ENCODE peak calls at places on chromosome 4, in six cellular contexts. One of them, this sample, is unnamed.

GRCh38 chr4:47824844-47825243 is 13.0 kb downstream of the CORIN start:
- DNase-seq in substantia nigra: no peak
- DNase-seq in HT1080: no peak
- DNase-seq in activated CD4-positive, alpha-beta T cell treated with anti-CD3 and anti-CD28 coated beads, Interleukin-2, amount 50 U/mL, for 1 hour: no peak
- DNase-seq in choroid plexus epithelial cell: no peak
- DNase-seq in brain microvascular endothelial cell: no peak
- DNase-seq in this sample: no peak

GRCh38 chr4:142595222-142595871 is 250.8 kb downstream of the INPP4B start:
- DNase-seq in substantia nigra: no peak
- DNase-seq in HT1080: no peak
- DNase-seq in activated CD4-positive, alpha-beta T cell treated with anti-CD3 and anti-CD28 coated beads, Interleukin-2, amount 50 U/mL, for 1 hour: no peak
- DNase-seq in choroid plexus epithelial cell: no peak
- DNase-seq in brain microvascular endothelial cell: no peak
- DNase-seq in this sample: no peak

GRCh38 chr4:74308215-74308614 is at the start of gene EPGN:
- DNase-seq in substantia nigra: no peak
- DNase-seq in HT1080: no peak
- DNase-seq in activated CD4-positive, alpha-beta T cell treated with anti-CD3 and anti-CD28 coated beads, Interleukin-2, amount 50 U/mL, for 1 hour: no peak
- DNase-seq in choroid plexus epithelial cell: peak
- DNase-seq in brain microvascular endothelial cell: no peak
- DNase-seq in this sample: no peak

GRCh38 chr4:1347410-1347864 is 429 bp downstream of the UVSSA start:
- DNase-seq in substantia nigra: peak
- DNase-seq in HT1080: peak
- DNase-seq in activated CD4-positive, alpha-beta T cell treated with anti-CD3 and anti-CD28 coated beads, Interleukin-2, amount 50 U/mL, for 1 hour: peak
- DNase-seq in choroid plexus epithelial cell: peak
- DNase-seq in brain microvascular endothelial cell: peak
- DNase-seq in this sample: no peak

GRCh38 chr4:125105561-125105960 is 209.2 kb upstream of the FAT4 start:
- DNase-seq in substantia nigra: no peak
- DNase-seq in HT1080: no peak
- DNase-seq in activated CD4-positive, alpha-beta T cell treated with anti-CD3 and anti-CD28 coated beads, Interleukin-2, amount 50 U/mL, for 1 hour: no peak
- DNase-seq in choroid plexus epithelial cell: peak
- DNase-seq in brain microvascular endothelial cell: no peak
- DNase-seq in this sample: no peak

GRCh38 chr4:30821891-30822612 is 101.9 kb downstream of the PCDH7 start:
- DNase-seq in substantia nigra: no peak
- DNase-seq in HT1080: peak
- DNase-seq in activated CD4-positive, alpha-beta T cell treated with anti-CD3 and anti-CD28 coated beads, Interleukin-2, amount 50 U/mL, for 1 hour: no peak
- DNase-seq in choroid plexus epithelial cell: peak
- DNase-seq in brain microvascular endothelial cell: peak
- DNase-seq in this sample: peak

GRCh38 chr4:110087116-110087708 is 111.2 kb downstream of the ELOVL6 start:
- DNase-seq in substantia nigra: no peak
- DNase-seq in HT1080: peak
- DNase-seq in activated CD4-positive, alpha-beta T cell treated with anti-CD3 and anti-CD28 coated beads, Interleukin-2, amount 50 U/mL, for 1 hour: no peak
- DNase-seq in choroid plexus epithelial cell: peak
- DNase-seq in brain microvascular endothelial cell: peak
- DNase-seq in this sample: peak

GRCh38 chr4:183139972-183140570 is 41.0 kb downstream of the WWC2 start:
- DNase-seq in substantia nigra: no peak
- DNase-seq in HT1080: no peak
- DNase-seq in activated CD4-positive, alpha-beta T cell treated with anti-CD3 and anti-CD28 coated beads, Interleukin-2, amount 50 U/mL, for 1 hour: no peak
- DNase-seq in choroid plexus epithelial cell: no peak
- DNase-seq in brain microvascular endothelial cell: peak
- DNase-seq in this sample: no peak

GRCh38 chr4:155964016-155964891 is 10.6 kb upstream of the CTSO start:
- DNase-seq in substantia nigra: no peak
- DNase-seq in HT1080: no peak
- DNase-seq in activated CD4-positive, alpha-beta T cell treated with anti-CD3 and anti-CD28 coated beads, Interleukin-2, amount 50 U/mL, for 1 hour: no peak
- DNase-seq in choroid plexus epithelial cell: peak
- DNase-seq in brain microvascular endothelial cell: peak
- DNase-seq in this sample: no peak

GRCh38 chr4:152974732-152975614 is 38.9 kb downstream of the FHDC1 start:
- DNase-seq in substantia nigra: no peak
- DNase-seq in HT1080: no peak
- DNase-seq in activated CD4-positive, alpha-beta T cell treated with anti-CD3 and anti-CD28 coated beads, Interleukin-2, amount 50 U/mL, for 1 hour: no peak
- DNase-seq in choroid plexus epithelial cell: no peak
- DNase-seq in brain microvascular endothelial cell: no peak
- DNase-seq in this sample: no peak

GRCh38 chr4:125387770-125388169 is 73.0 kb downstream of the FAT4 start:
- DNase-seq in substantia nigra: no peak
- DNase-seq in HT1080: no peak
- DNase-seq in activated CD4-positive, alpha-beta T cell treated with anti-CD3 and anti-CD28 coated beads, Interleukin-2, amount 50 U/mL, for 1 hour: no peak
- DNase-seq in choroid plexus epithelial cell: peak
- DNase-seq in brain microvascular endothelial cell: no peak
- DNase-seq in this sample: no peak

GRCh38 chr4:7014815-7015214 is 28.4 kb upstream of the TADA2B start:
- DNase-seq in substantia nigra: no peak
- DNase-seq in HT1080: no peak
- DNase-seq in activated CD4-positive, alpha-beta T cell treated with anti-CD3 and anti-CD28 coated beads, Interleukin-2, amount 50 U/mL, for 1 hour: no peak
- DNase-seq in choroid plexus epithelial cell: no peak
- DNase-seq in brain microvascular endothelial cell: no peak
- DNase-seq in this sample: no peak

GRCh38 chr4:164807611-164808010 is 53.7 kb downstream of the SMIM31 start:
- DNase-seq in substantia nigra: no peak
- DNase-seq in HT1080: peak
- DNase-seq in activated CD4-positive, alpha-beta T cell treated with anti-CD3 and anti-CD28 coated beads, Interleukin-2, amount 50 U/mL, for 1 hour: no peak
- DNase-seq in choroid plexus epithelial cell: peak
- DNase-seq in brain microvascular endothelial cell: peak
- DNase-seq in this sample: no peak

GRCh38 chr4:25787891-25788331 is 74.9 kb downstream of the SEL1L3 start:
- DNase-seq in substantia nigra: no peak
- DNase-seq in HT1080: no peak
- DNase-seq in activated CD4-positive, alpha-beta T cell treated with anti-CD3 and anti-CD28 coated beads, Interleukin-2, amount 50 U/mL, for 1 hour: no peak
- DNase-seq in choroid plexus epithelial cell: no peak
- DNase-seq in brain microvascular endothelial cell: no peak
- DNase-seq in this sample: no peak

GRCh38 chr4:77104405-77105292 is 28.9 kb upstream of the CCNI start:
- DNase-seq in substantia nigra: no peak
- DNase-seq in HT1080: no peak
- DNase-seq in activated CD4-positive, alpha-beta T cell treated with anti-CD3 and anti-CD28 coated beads, Interleukin-2, amount 50 U/mL, for 1 hour: no peak
- DNase-seq in choroid plexus epithelial cell: peak
- DNase-seq in brain microvascular endothelial cell: peak
- DNase-seq in this sample: no peak

GRCh38 chr4:7862561-7863200 is 77.0 kb downstream of the AFAP1 start:
- DNase-seq in substantia nigra: no peak
- DNase-seq in HT1080: no peak
- DNase-seq in activated CD4-positive, alpha-beta T cell treated with anti-CD3 and anti-CD28 coated beads, Interleukin-2, amount 50 U/mL, for 1 hour: no peak
- DNase-seq in choroid plexus epithelial cell: no peak
- DNase-seq in brain microvascular endothelial cell: no peak
- DNase-seq in this sample: no peak

GRCh38 chr4:155967098-155967497 is 13.4 kb upstream of the CTSO start:
- DNase-seq in substantia nigra: no peak
- DNase-seq in HT1080: no peak
- DNase-seq in activated CD4-positive, alpha-beta T cell treated with anti-CD3 and anti-CD28 coated beads, Interleukin-2, amount 50 U/mL, for 1 hour: no peak
- DNase-seq in choroid plexus epithelial cell: peak
- DNase-seq in brain microvascular endothelial cell: peak
- DNase-seq in this sample: no peak

GRCh38 chr4:55409468-55410171 is 13.9 kb downstream of the TMEM165 start:
- DNase-seq in substantia nigra: no peak
- DNase-seq in HT1080: no peak
- DNase-seq in activated CD4-positive, alpha-beta T cell treated with anti-CD3 and anti-CD28 coated beads, Interleukin-2, amount 50 U/mL, for 1 hour: no peak
- DNase-seq in choroid plexus epithelial cell: peak
- DNase-seq in brain microvascular endothelial cell: peak
- DNase-seq in this sample: no peak

GRCh38 chr4:5900844-5901243 is 8.0 kb upstream of the CRMP1 start:
- DNase-seq in substantia nigra: no peak
- DNase-seq in HT1080: no peak
- DNase-seq in activated CD4-positive, alpha-beta T cell treated with anti-CD3 and anti-CD28 coated beads, Interleukin-2, amount 50 U/mL, for 1 hour: no peak
- DNase-seq in choroid plexus epithelial cell: no peak
- DNase-seq in brain microvascular endothelial cell: no peak
- DNase-seq in this sample: no peak

GRCh38 chr4:103996059-103996458 is 276.3 kb upstream of the TACR3 start:
- DNase-seq in substantia nigra: no peak
- DNase-seq in HT1080: peak
- DNase-seq in activated CD4-positive, alpha-beta T cell treated with anti-CD3 and anti-CD28 coated beads, Interleukin-2, amount 50 U/mL, for 1 hour: no peak
- DNase-seq in choroid plexus epithelial cell: peak
- DNase-seq in brain microvascular endothelial cell: no peak
- DNase-seq in this sample: no peak

GRCh38 chr4:182306792-182307507 is 63.7 kb downstream of the TENM3 start:
- DNase-seq in substantia nigra: no peak
- DNase-seq in HT1080: peak
- DNase-seq in activated CD4-positive, alpha-beta T cell treated with anti-CD3 and anti-CD28 coated beads, Interleukin-2, amount 50 U/mL, for 1 hour: no peak
- DNase-seq in choroid plexus epithelial cell: peak
- DNase-seq in brain microvascular endothelial cell: no peak
- DNase-seq in this sample: no peak

GRCh38 chr4:139950568-139950967 is 203.4 kb downstream of the MAML3 start:
- DNase-seq in substantia nigra: no peak
- DNase-seq in HT1080: peak
- DNase-seq in activated CD4-positive, alpha-beta T cell treated with anti-CD3 and anti-CD28 coated beads, Interleukin-2, amount 50 U/mL, for 1 hour: no peak
- DNase-seq in choroid plexus epithelial cell: peak
- DNase-seq in brain microvascular endothelial cell: peak
- DNase-seq in this sample: no peak

GRCh38 chr4:38279650-38280322 is 319.6 kb downstream of the PTTG2 start:
- DNase-seq in substantia nigra: no peak
- DNase-seq in HT1080: no peak
- DNase-seq in activated CD4-positive, alpha-beta T cell treated with anti-CD3 and anti-CD28 coated beads, Interleukin-2, amount 50 U/mL, for 1 hour: no peak
- DNase-seq in choroid plexus epithelial cell: no peak
- DNase-seq in brain microvascular endothelial cell: no peak
- DNase-seq in this sample: no peak

GRCh38 chr4:98245226-98245625 is 16.0 kb upstream of the RAP1GDS1 start:
- DNase-seq in substantia nigra: no peak
- DNase-seq in HT1080: no peak
- DNase-seq in activated CD4-positive, alpha-beta T cell treated with anti-CD3 and anti-CD28 coated beads, Interleukin-2, amount 50 U/mL, for 1 hour: no peak
- DNase-seq in choroid plexus epithelial cell: no peak
- DNase-seq in brain microvascular endothelial cell: no peak
- DNase-seq in this sample: no peak

GRCh38 chr4:37981844-37982720 is 21.9 kb downstream of the PTTG2 start:
- DNase-seq in substantia nigra: no peak
- DNase-seq in HT1080: no peak
- DNase-seq in activated CD4-positive, alpha-beta T cell treated with anti-CD3 and anti-CD28 coated beads, Interleukin-2, amount 50 U/mL, for 1 hour: no peak
- DNase-seq in choroid plexus epithelial cell: peak
- DNase-seq in brain microvascular endothelial cell: peak
- DNase-seq in this sample: no peak

GRCh38 chr4:15702941-15703403 is at the start of gene BST1:
- DNase-seq in substantia nigra: peak
- DNase-seq in HT1080: no peak
- DNase-seq in activated CD4-positive, alpha-beta T cell treated with anti-CD3 and anti-CD28 coated beads, Interleukin-2, amount 50 U/mL, for 1 hour: peak
- DNase-seq in choroid plexus epithelial cell: peak
- DNase-seq in brain microvascular endothelial cell: peak
- DNase-seq in this sample: no peak

GRCh38 chr4:147110968-147111367 is 165.3 kb upstream of the TTC29 start:
- DNase-seq in substantia nigra: no peak
- DNase-seq in HT1080: peak
- DNase-seq in activated CD4-positive, alpha-beta T cell treated with anti-CD3 and anti-CD28 coated beads, Interleukin-2, amount 50 U/mL, for 1 hour: no peak
- DNase-seq in choroid plexus epithelial cell: peak
- DNase-seq in brain microvascular endothelial cell: no peak
- DNase-seq in this sample: no peak

GRCh38 chr4:21410372-21410771 is 538.2 kb downstream of the KCNIP4 start:
- DNase-seq in substantia nigra: no peak
- DNase-seq in HT1080: peak
- DNase-seq in activated CD4-positive, alpha-beta T cell treated with anti-CD3 and anti-CD28 coated beads, Interleukin-2, amount 50 U/mL, for 1 hour: no peak
- DNase-seq in choroid plexus epithelial cell: no peak
- DNase-seq in brain microvascular endothelial cell: no peak
- DNase-seq in this sample: no peak

GRCh38 chr4:20773144-20773997 is 73.1 kb downstream of the PACRGL start:
- DNase-seq in substantia nigra: no peak
- DNase-seq in HT1080: peak
- DNase-seq in activated CD4-positive, alpha-beta T cell treated with anti-CD3 and anti-CD28 coated beads, Interleukin-2, amount 50 U/mL, for 1 hour: peak
- DNase-seq in choroid plexus epithelial cell: peak
- DNase-seq in brain microvascular endothelial cell: peak
- DNase-seq in this sample: peak

GRCh38 chr4:7429069-7429416 is 5.7 kb downstream of the PSAPL1 start:
- DNase-seq in substantia nigra: no peak
- DNase-seq in HT1080: no peak
- DNase-seq in activated CD4-positive, alpha-beta T cell treated with anti-CD3 and anti-CD28 coated beads, Interleukin-2, amount 50 U/mL, for 1 hour: no peak
- DNase-seq in choroid plexus epithelial cell: no peak
- DNase-seq in brain microvascular endothelial cell: no peak
- DNase-seq in this sample: no peak

GRCh38 chr4:80197601-80198444 is 520 bp downstream of the PRDM8 start:
- DNase-seq in substantia nigra: peak
- DNase-seq in HT1080: no peak
- DNase-seq in activated CD4-positive, alpha-beta T cell treated with anti-CD3 and anti-CD28 coated beads, Interleukin-2, amount 50 U/mL, for 1 hour: no peak
- DNase-seq in choroid plexus epithelial cell: no peak
- DNase-seq in brain microvascular endothelial cell: no peak
- DNase-seq in this sample: no peak

GRCh38 chr4:147776600-147777175 is 44.8 kb downstream of the ARHGAP10 start:
- DNase-seq in substantia nigra: no peak
- DNase-seq in HT1080: no peak
- DNase-seq in activated CD4-positive, alpha-beta T cell treated with anti-CD3 and anti-CD28 coated beads, Interleukin-2, amount 50 U/mL, for 1 hour: no peak
- DNase-seq in choroid plexus epithelial cell: no peak
- DNase-seq in brain microvascular endothelial cell: no peak
- DNase-seq in this sample: no peak

GRCh38 chr4:127709456-127709855 is 20.7 kb upstream of the SLC25A31 start:
- DNase-seq in substantia nigra: no peak
- DNase-seq in HT1080: no peak
- DNase-seq in activated CD4-positive, alpha-beta T cell treated with anti-CD3 and anti-CD28 coated beads, Interleukin-2, amount 50 U/mL, for 1 hour: no peak
- DNase-seq in choroid plexus epithelial cell: peak
- DNase-seq in brain microvascular endothelial cell: peak
- DNase-seq in this sample: no peak

GRCh38 chr4:74555843-74556242 is 110.9 kb downstream of the AREG start:
- DNase-seq in substantia nigra: no peak
- DNase-seq in HT1080: no peak
- DNase-seq in activated CD4-positive, alpha-beta T cell treated with anti-CD3 and anti-CD28 coated beads, Interleukin-2, amount 50 U/mL, for 1 hour: no peak
- DNase-seq in choroid plexus epithelial cell: no peak
- DNase-seq in brain microvascular endothelial cell: no peak
- DNase-seq in this sample: no peak

GRCh38 chr4:120466429-120466828 is 399.8 kb upstream of the MAD2L1 start:
- DNase-seq in substantia nigra: no peak
- DNase-seq in HT1080: no peak
- DNase-seq in activated CD4-positive, alpha-beta T cell treated with anti-CD3 and anti-CD28 coated beads, Interleukin-2, amount 50 U/mL, for 1 hour: no peak
- DNase-seq in choroid plexus epithelial cell: no peak
- DNase-seq in brain microvascular endothelial cell: no peak
- DNase-seq in this sample: no peak

GRCh38 chr4:8547108-8547911 is 32.9 kb upstream of the GPR78 start:
- DNase-seq in substantia nigra: no peak
- DNase-seq in HT1080: peak
- DNase-seq in activated CD4-positive, alpha-beta T cell treated with anti-CD3 and anti-CD28 coated beads, Interleukin-2, amount 50 U/mL, for 1 hour: no peak
- DNase-seq in choroid plexus epithelial cell: peak
- DNase-seq in brain microvascular endothelial cell: peak
- DNase-seq in this sample: peak

GRCh38 chr4:97558204-97558804 is 585.0 kb downstream of the STPG2 start:
- DNase-seq in substantia nigra: no peak
- DNase-seq in HT1080: no peak
- DNase-seq in activated CD4-positive, alpha-beta T cell treated with anti-CD3 and anti-CD28 coated beads, Interleukin-2, amount 50 U/mL, for 1 hour: no peak
- DNase-seq in choroid plexus epithelial cell: no peak
- DNase-seq in brain microvascular endothelial cell: no peak
- DNase-seq in this sample: no peak

GRCh38 chr4:82704156-82704555 is 94.4 kb downstream of the SCD5 start:
- DNase-seq in substantia nigra: no peak
- DNase-seq in HT1080: no peak
- DNase-seq in activated CD4-positive, alpha-beta T cell treated with anti-CD3 and anti-CD28 coated beads, Interleukin-2, amount 50 U/mL, for 1 hour: no peak
- DNase-seq in choroid plexus epithelial cell: peak
- DNase-seq in brain microvascular endothelial cell: no peak
- DNase-seq in this sample: no peak

GRCh38 chr4:176123710-176124407 is 58.2 kb downstream of the WDR17 start:
- DNase-seq in substantia nigra: no peak
- DNase-seq in HT1080: peak
- DNase-seq in activated CD4-positive, alpha-beta T cell treated with anti-CD3 and anti-CD28 coated beads, Interleukin-2, amount 50 U/mL, for 1 hour: no peak
- DNase-seq in choroid plexus epithelial cell: peak
- DNase-seq in brain microvascular endothelial cell: no peak
- DNase-seq in this sample: no peak

GRCh38 chr4:150510176-150510875 is 71.6 kb upstream of the MAB21L2 start:
- DNase-seq in substantia nigra: no peak
- DNase-seq in HT1080: peak
- DNase-seq in activated CD4-positive, alpha-beta T cell treated with anti-CD3 and anti-CD28 coated beads, Interleukin-2, amount 50 U/mL, for 1 hour: no peak
- DNase-seq in choroid plexus epithelial cell: peak
- DNase-seq in brain microvascular endothelial cell: peak
- DNase-seq in this sample: no peak